ENCODE peak calls at places on chromosomes 6 and 20, in five cellular contexts. E is HCT116; B is stimulated activated CD8-positive, alpha-beta memory T cell treated with anti-CD3 and anti-CD28 coated beads, Interleukin-12 subunit alpha, Interleukin-12 subunit beta, amount 100 ng/mL, for 1 hour; Q is activated CD8-positive, alpha-beta T cell treated with anti-CD3 and anti-CD28 coated beads, Interleukin-2, amount 10 ng/mL, durations not matched to agents 7 days and 5 days; F is HFF-Myc. D is an unnamed sample.

GRCh38 chr6:166364480-166364879 is 18.3 kb downstream of the MPC1 start:
- DNase-seq in Q (no peak), E (no peak), F (no peak), B (no peak), D (no peak)

GRCh38 chr6:108559884-108560462 is 744 bp upstream of the FOXO3 start:
- DNase-seq in F (no peak), E (no peak), Q (no peak), B (no peak), D (peak)

GRCh38 chr20:61253640-61254511 is 1.8 kb downstream of the CDH4 start:
- DNase-seq in F (no peak), Q (no peak), E (no peak), B (no peak), D (peak)

GRCh38 chr20:49405062-49405683 is 77.3 kb downstream of the KCNB1 start:
- DNase-seq in E (no peak), F (no peak), B (no peak), Q (no peak), D (peak)

GRCh38 chr6:33329058-33329457 is 11.5 kb upstream of the ZBTB22 start:
- DNase-seq in Q (no peak), B (no peak), F (no peak), E (no peak), D (no peak)

GRCh38 chr6:129749749-129750120 is 39.8 kb upstream of the ARHGAP18 start:
- DNase-seq in E (peak), B (no peak), Q (peak), F (peak), D (no peak)

GRCh38 chr6:141700836-141701235 is 431.9 kb upstream of the GJE1 start:
- DNase-seq in F (no peak), Q (no peak), B (no peak), E (no peak), D (no peak)

GRCh38 chr6:50278663-50279062 is 228.9 kb upstream of the DEFB112 start:
- DNase-seq in E (no peak), Q (no peak), B (no peak), F (no peak), D (no peak)

GRCh38 chr6:81767163-81768000 is 14.9 kb upstream of the TENT5A start:
- DNase-seq in E (no peak), Q (no peak), B (no peak), F (no peak), D (peak)

D was measured in NCI-H1105 treated with DMSO at 0.1 percent for 48 hours.